ENCODE peak calls at places on chromosomes 7 and 10, in ten cellular contexts. S is stomach, K is suprapubic skin, G is HCT116, R is SK-N-SH, E is Panc1, J is GM12878, F is spleen, P is transverse colon, A is GM12892. W is an unnamed sample.

GRCh38 chr10:91220954-91221696 is 662 bp downstream of the PCGF5 start:
- DNase-seq in R (no peak), A (no peak), F (no peak), K (peak), E (no peak), J (no peak), P (peak), S (peak), G (no peak), W (no peak)

GRCh38 chr7:131157530-131158243 is 170.0 kb upstream of the MKLN1 start:
- DNase-seq in E (no peak), P (peak), F (no peak), J (no peak), A (no peak), R (no peak), K (peak), G (no peak), S (no peak), W (no peak)

GRCh38 chr7:70134029-70134445 is 535.8 kb downstream of the AUTS2 start:
- DNase-seq in A (no peak), E (no peak), J (no peak), K (no peak), F (no peak), P (no peak), G (no peak), R (peak), S (no peak), W (no peak)

GRCh38 chr10:95741807-95742528 is 14.0 kb upstream of the ENTPD1 start:
- DNase-seq in A (no peak), P (peak), S (no peak), G (no peak), E (no peak), F (no peak), J (peak), R (no peak), K (no peak), W (no peak)

GRCh38 chr10:70674560-70675495 is 2.5 kb downstream of the ADAMTS14 start:
- DNase-seq in J (no peak), P (no peak), G (no peak), S (no peak), K (no peak), E (no peak), R (no peak), F (no peak), A (no peak), W (no peak)

GRCh38 chr10:27745719-27746363 is at the start of gene MKX:
- DNase-seq in R (peak), E (no peak), J (no peak), A (no peak), P (peak), F (no peak), S (peak), G (no peak), K (no peak), W (peak)

GRCh38 chr7:137909042-137909441 is 62.3 kb upstream of the DGKI start:
- DNase-seq in F (no peak), R (no peak), S (no peak), E (no peak), A (no peak), J (no peak), K (no peak), P (no peak), G (no peak), W (no peak)

GRCh38 chr10:128178319-128178937 is 52.2 kb upstream of the MKI67 start:
- DNase-seq in E (no peak), F (no peak), G (peak), P (peak), J (no peak), K (no peak), R (peak), S (no peak), A (peak), W (no peak)

GRCh38 chr10:44994752-44995530 is 5.8 kb upstream of the ZNF22 start:
- DNase-seq in G (no peak), F (no peak), S (no peak), P (no peak), J (no peak), R (no peak), K (no peak), E (no peak), A (no peak), W (no peak)

GRCh38 chr7:80721880-80722595 is 83.6 kb downstream of the CD36 start:
- DNase-seq in K (no peak), E (peak), S (no peak), G (peak), J (no peak), A (no peak), P (no peak), F (no peak), R (no peak), W (no peak)

GRCh38 chr10:101285519-101286070 is 56.3 kb upstream of the LBX1 start:
- DNase-seq in K (no peak), J (no peak), F (no peak), S (no peak), R (no peak), P (no peak), E (no peak), A (no peak), G (no peak), W (no peak)

GRCh38 chr7:52708846-52709245 is 326.6 kb upstream of the POM121L12 start:
- DNase-seq in J (no peak), S (no peak), P (no peak), R (no peak), E (no peak), K (no peak), F (no peak), G (no peak), A (no peak), W (no peak)

GRCh38 chr10:51445587-51445986 is 253.8 kb downstream of the CSTF2T start:
- DNase-seq in S (no peak), F (no peak), J (no peak), P (no peak), E (no peak), G (no peak), A (no peak), K (no peak), R (no peak), W (no peak)

GRCh38 chr10:22252801-22253577 is 35.2 kb upstream of the EBLN1 start:
- DNase-seq in R (no peak), E (no peak), A (peak), G (no peak), K (no peak), P (peak), F (peak), S (peak), J (no peak), W (no peak)
- TF ChIP-seq POLR2AphosphoS5 in R (no peak), E (no peak), A (no peak), G (no peak), K (no peak), P (no peak), F (no peak), S (no peak), J (no peak), W (no peak)

DNA sequence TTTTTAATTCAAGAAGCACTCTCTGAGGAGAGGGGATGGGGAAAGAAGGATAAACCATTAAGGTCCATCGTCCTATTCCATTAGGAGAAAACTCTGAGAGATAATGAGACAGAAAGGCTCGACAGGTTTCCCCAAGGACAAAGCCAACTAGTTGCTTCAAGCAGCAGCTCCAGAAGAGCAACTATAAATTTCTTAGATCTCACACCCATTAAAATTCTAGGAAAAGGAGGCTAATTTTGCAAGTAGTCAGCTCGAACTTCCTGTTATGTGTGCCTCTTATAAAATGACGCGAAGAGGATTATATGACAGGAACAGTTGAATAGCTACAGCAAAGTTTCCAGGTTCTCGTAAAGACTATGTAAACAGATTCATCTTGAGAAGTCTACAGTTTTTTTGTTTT is 52.0 kb upstream of the ST8SIA6 start:
- DNase-seq in K (no peak), S (no peak), F (no peak), E (no peak), G (no peak), J (no peak), A (no peak), P (no peak), R (no peak), W (no peak)
- TF ChIP-seq POLR2AphosphoS5 in K (no peak), S (no peak), F (no peak), E (no peak), G (no peak), J (no peak), A (no peak), P (no peak), R (no peak), W (no peak)

GRCh38 chr7:98797150-98797549 is 72.7 kb downstream of the TMEM130 start:
- DNase-seq in E (no peak), P (no peak), R (no peak), J (no peak), F (no peak), S (no peak), A (no peak), G (no peak), K (no peak), W (no peak)
- TF ChIP-seq POLR2AphosphoS5 in E (no peak), P (no peak), R (no peak), J (no peak), F (no peak), S (no peak), A (no peak), G (no peak), K (no peak), W (no peak)

DNA sequence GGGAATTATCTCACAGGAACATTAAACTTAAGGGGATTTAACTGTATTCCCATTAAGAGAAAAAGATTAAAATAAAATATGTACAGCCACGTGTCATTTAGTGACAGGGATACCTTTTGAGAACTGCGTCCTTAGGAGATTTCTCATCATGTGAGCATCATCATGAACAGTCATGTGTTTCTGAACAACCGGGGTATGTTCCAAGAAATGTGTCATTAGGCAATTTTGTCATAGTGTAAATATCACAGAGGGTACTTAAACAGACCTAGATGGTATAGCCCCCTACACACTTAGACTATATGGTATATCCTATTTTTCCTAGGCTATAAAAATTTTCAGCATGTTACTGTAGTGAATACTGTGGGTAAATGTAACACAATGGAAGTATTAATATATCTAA is 840.3 kb downstream of the CNTNAP2 start:
- DNase-seq in R (no peak), S (no peak), J (no peak), A (no peak), K (no peak), F (no peak), G (no peak), E (peak), P (no peak), W (no peak)
- TF ChIP-seq POLR2AphosphoS5 in R (no peak), S (no peak), J (no peak), A (no peak), K (no peak), F (no peak), G (no peak), E (no peak), P (no peak), W (no peak)

DNA sequence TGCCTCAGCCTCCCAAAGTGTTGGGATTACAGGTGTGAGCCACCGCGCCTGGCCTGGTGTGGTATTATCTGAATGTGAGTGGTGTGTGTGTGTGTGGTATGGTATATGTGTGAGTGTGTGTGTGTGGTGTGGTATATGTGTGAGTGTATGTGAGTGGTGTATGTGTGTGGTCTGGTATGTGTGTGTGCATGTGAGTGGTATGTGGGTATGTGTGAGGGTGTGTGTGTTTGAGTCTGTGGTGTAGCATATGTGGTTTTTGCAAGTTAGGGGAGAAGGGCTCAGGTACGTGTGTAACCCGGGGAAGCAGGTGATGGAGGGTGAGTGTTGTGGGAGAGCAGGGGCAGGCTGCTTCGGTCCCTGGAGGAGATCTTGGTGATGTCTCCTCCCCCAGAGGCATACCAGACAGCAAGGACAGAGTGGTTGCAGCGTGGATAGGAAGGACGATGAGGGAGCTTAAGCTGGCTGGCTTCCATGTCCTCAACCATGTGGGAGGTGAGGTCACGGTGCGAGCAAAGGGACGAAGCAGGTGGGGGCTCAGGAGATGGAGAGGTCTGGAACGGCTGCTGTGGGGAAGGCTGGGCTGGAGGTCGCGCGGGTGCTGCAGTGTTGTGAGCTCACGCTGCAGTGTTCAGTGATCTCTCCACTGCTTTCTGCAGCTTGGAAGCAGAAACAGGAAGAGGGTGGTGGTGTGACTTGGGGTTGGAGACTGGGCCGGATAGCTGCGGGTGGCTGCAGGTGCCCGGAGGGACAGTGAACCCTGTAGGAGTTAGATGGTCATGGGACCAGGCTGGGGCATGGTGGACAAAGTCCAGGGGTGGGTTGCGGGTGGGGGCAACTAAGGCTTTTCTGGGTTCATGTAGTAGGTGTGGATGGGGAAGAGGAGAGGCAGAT is 5.0 kb downstream of the ZYX start:
- DNase-seq in A (no peak), J (no peak), G (no peak), E (no peak), K (no peak), P (no peak), S (no peak), R (no peak), F (peak), W (no peak)
- TF ChIP-seq POLR2AphosphoS5 in A (no peak), J (no peak), G (no peak), E (no peak), K (no peak), P (no peak), S (no peak), R (no peak), F (no peak), W (no peak)

GRCh38 chr7:92602352-92603088 is 12.3 kb upstream of the FAM133B start:
- DNase-seq in G (no peak), R (no peak), F (no peak), K (no peak), P (no peak), E (no peak), S (no peak), A (no peak), J (no peak), W (no peak)
- TF ChIP-seq POLR2AphosphoS5 in G (no peak), R (peak), F (no peak), K (no peak), P (no peak), E (no peak), S (no peak), A (peak), J (no peak), W (no peak)